ENCODE peak calls at places on chromosomes 4 and X, in seven cellular contexts. C, L, N, G, F, H and I are unnamed samples.

GRCh38 chr4:165875446-165875845 is 2.4 kb downstream of the TLL1 start:
- DNase-seq in C (no peak), L (no peak), N (no peak), G (no peak), F (no peak), H (no peak), I (no peak)

GRCh38 chr4:102008711-102009110 is 218.2 kb downstream of the BANK1 start:
- DNase-seq in C (no peak), L (no peak), N (no peak), G (no peak), F (no peak), H (no peak), I (no peak)

GRCh38 chr4:29726938-29727337 is 993.2 kb upstream of the PCDH7 start:
- DNase-seq in C (no peak), L (no peak), N (no peak), G (no peak), F (no peak), H (no peak), I (no peak)

GRCh38 chr4:113497154-113497553 is 264.4 kb downstream of the CAMK2D start:
- DNase-seq in C (no peak), L (no peak), N (no peak), G (no peak), F (no peak), H (no peak), I (no peak)

GRCh38 chr4:40196724-40197281 is at the start of gene RHOH:
- DNase-seq in C (no peak), L (no peak), N (peak; percentile 93), G (no peak), F (no peak), H (no peak), I (no peak)

GRCh38 chr4:37455301-37456062 is 210.9 kb downstream of the NWD2 start:
- DNase-seq in C (no peak), L (no peak), N (no peak), G (no peak), F (no peak), H (no peak), I (no peak)

GRCh38 chrX:137432609-137433008 is 133.3 kb upstream of the ZIC3 start:
- DNase-seq in C (no peak), L (no peak), N (peak; percentile 20), G (peak; percentile 37), F (peak; percentile 34), H (no peak), I (peak; percentile 42)

GRCh38 chr4:1511441-1512041 is 105.3 kb upstream of the NKX1-1 start:
- DNase-seq in C (peak; percentile 80), L (peak; percentile 32), N (peak; percentile 14), G (no peak), F (no peak), H (no peak), I (no peak)

GRCh38 chrX:107563851-107564250 is 64.5 kb upstream of the PRPS1 start:
- DNase-seq in C (no peak), L (no peak), N (no peak), G (no peak), F (no peak), H (no peak), I (no peak)

GRCh38 chr4:26220704-26221103 is 100.1 kb upstream of the RBPJ start:
- DNase-seq in C (peak; percentile 64), L (no peak), N (no peak), G (no peak), F (no peak), H (no peak), I (no peak)

GRCh38 chrX:70421618-70422017 is 1.5 kb upstream of the GDPD2 start:
- DNase-seq in C (no peak), L (no peak), N (no peak), G (no peak), F (no peak), H (no peak), I (no peak)

GRCh38 chr4:74665346-74665745 is 129.0 kb downstream of the BTC start:
- DNase-seq in C (no peak), L (no peak), N (no peak), G (no peak), F (no peak), H (no peak), I (no peak)

GRCh38 chr4:102263024-102263787 is 82.1 kb downstream of the SLC39A8 start:
- DNase-seq in C (peak; percentile 44), L (no peak), N (peak; percentile 46), G (peak; percentile 22), F (no peak), H (no peak), I (no peak)

GRCh38 chr4:48102303-48102702 is 31.7 kb downstream of the TXK start:
- DNase-seq in C (no peak), L (no peak), N (peak; percentile 10), G (no peak), F (no peak), H (no peak), I (no peak)

GRCh38 chr4:15653864-15654391 is 1.2 kb downstream of the FBXL5 start:
- DNase-seq in C (peak; percentile 46), L (no peak), N (peak; percentile 64), G (peak; percentile 42), F (peak; percentile 6), H (no peak), I (no peak)

GRCh38 chr4:30720021-30720655 is at the start of gene PCDH7:
- DNase-seq in C (no peak), L (no peak), N (no peak), G (peak; percentile 69), F (peak; percentile 54), H (peak; percentile 70), I (peak; percentile 43)

GRCh38 chr4:156101571-156101970 is 147.9 kb upstream of the CTSO start:
- DNase-seq in C (peak; percentile 31), L (no peak), N (no peak), G (no peak), F (no peak), H (no peak), I (no peak)

GRCh38 chrX:39313149-39313548 is 511.9 kb downstream of the MID1IP1 start:
- DNase-seq in C (no peak), L (no peak), N (no peak), G (no peak), F (no peak), H (no peak), I (no peak)

GRCh38 chr4:81688085-81688484 is 216.4 kb upstream of the RASGEF1B start:
- DNase-seq in C (no peak), L (no peak), N (peak; percentile 17), G (no peak), F (no peak), H (no peak), I (no peak)

DNA sequence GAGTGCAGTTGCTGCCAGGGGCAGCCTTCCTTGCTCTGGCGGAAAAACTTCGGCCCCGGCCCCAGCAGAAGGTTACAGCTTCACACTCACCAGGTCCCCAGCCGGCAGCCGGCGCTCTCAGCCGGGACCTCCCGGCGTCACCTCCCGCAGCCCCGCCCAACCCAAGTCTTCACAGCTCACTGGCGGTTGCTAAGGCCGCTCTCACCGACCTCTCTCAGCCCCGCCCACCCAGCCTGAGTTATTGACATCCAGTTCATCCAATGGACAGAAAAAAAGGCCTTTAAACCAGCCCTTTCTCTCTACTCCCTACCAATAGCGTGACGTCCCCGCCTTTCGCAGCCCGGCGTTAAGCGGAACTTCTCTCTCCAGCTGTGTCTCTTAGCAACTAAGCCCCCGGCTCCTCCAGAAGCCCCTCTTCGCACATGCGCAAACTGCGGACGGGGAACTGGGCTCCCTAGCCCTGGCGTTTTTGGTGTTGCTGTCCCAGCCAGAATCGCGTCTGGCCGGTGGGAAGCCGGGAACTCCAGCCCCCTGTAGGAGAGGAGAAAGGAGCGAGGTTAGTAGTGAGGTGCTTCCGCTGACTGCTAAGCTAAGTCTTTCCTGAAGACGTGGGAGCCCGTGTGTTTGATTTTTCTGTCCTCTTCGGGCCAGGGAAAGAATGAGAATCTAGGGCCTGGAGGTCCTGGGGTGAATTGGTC is at the start of gene BBS12:
- DNase-seq in C (peak; percentile 99), L (peak; percentile 98), N (peak; percentile 99), G (peak; percentile 99), F (peak; percentile 99), H (peak; percentile 99), I (peak; percentile 98)
- TF ChIP-seq CTCF in C (peak; percentile 59), L (peak; percentile 15), N (peak; percentile 66), G (peak; percentile 58), F (no peak), H (no peak), I (no peak)

GRCh38 chrX:101368800-101369199 is 17.2 kb downstream of the BTK start:
- DNase-seq in C (no peak), L (no peak), N (peak; percentile 77), G (no peak), F (no peak), H (no peak), I (no peak)
- TF ChIP-seq CTCF in C (no peak), L (no peak), N (no peak), G (no peak), F (no peak), H (no peak), I (no peak)

GRCh38 chr4:120873554-120873953 is 49.0 kb downstream of the PRDM5 start:
- DNase-seq in C (no peak), L (no peak), N (no peak), G (no peak), F (no peak), H (no peak), I (no peak)

GRCh38 chr4:120869511-120870278 is 52.8 kb downstream of the PRDM5 start:
- DNase-seq in C (peak; percentile 60), L (no peak), N (no peak), G (no peak), F (no peak), H (no peak), I (no peak)

GRCh38 chr4:120865985-120866384 is 56.5 kb downstream of the PRDM5 start:
- DNase-seq in C (peak; percentile 27), L (no peak), N (peak; percentile 73), G (no peak), F (peak; percentile 20), H (no peak), I (no peak)

GRCh38 chr4:120871173-120871572 is 51.4 kb downstream of the PRDM5 start:
- DNase-seq in C (no peak), L (no peak), N (no peak), G (no peak), F (no peak), H (no peak), I (no peak)

DNA sequence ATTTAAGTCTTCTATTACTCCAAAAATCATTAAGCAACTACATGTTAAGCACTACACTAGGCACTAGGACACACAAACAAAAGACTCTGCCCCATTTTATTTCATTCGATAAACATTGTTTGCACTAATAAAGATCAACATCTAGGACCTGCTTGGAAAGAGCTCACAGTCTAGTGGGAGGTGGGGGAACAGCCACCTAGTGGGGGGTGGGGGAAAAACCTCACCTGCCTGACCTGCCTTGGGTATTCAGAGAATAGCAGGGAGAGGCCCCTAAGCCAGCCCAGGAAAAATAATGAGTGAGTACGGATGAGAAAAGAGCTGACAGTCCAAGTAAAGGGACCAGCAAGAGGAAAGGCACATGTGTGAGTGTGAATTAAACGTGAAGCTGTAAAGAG is 52.2 kb downstream of the PRDM5 start:
- DNase-seq in C (no peak), L (no peak), N (peak; percentile 50), G (no peak), F (no peak), H (no peak), I (peak; percentile 25)
- TF ChIP-seq CTCF in C (no peak), L (no peak), N (peak; percentile 78), G (no peak), F (no peak), H (no peak), I (no peak)

DNA sequence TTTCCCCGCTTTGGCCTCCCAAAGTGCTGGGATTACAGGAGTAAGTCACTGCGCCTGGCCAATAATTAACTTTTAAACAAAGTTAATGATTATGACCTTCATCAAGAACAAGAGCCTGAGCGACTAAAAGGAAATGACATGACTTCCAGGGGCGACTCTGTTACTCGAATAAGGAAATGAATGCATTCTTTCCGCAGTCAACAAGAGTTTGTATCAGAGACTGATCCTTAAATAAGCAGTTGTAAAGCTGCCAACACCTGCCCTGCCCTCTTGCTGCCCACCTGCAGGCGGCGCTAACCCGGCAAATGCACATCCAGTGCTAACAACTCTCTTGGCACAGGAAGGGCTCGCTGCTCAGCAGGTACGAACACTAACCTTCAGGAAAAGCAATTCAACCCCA is 27.3 kb downstream of the WDR1 start:
- DNase-seq in C (no peak), L (no peak), N (no peak), G (no peak), F (no peak), H (no peak), I (no peak)
- TF ChIP-seq CTCF in C (peak; percentile 14), L (no peak), N (peak; percentile 56), G (peak; percentile 38), F (no peak), H (no peak), I (peak; percentile 25)